ENCODE peak calls at places on chromosome X, in five cellular contexts. One of them, this sample, is unnamed.

GRCh38 chrX:115560978-115561604 is at the start of gene PLS3:
- DNase-seq in anterior cingulate cortex: peak; percentile 79
- DNase-seq in GDM1: no peak
- DNase-seq in lower leg skin: peak; percentile 60
- DNase-seq in colonic mucosa: peak; percentile 84
- DNase-seq in this sample: no peak

GRCh38 chrX:154370300-154370881 is 4.0 kb downstream of the FLNA start:
- DNase-seq in lower leg skin: no peak
- DNase-seq in GDM1: no peak
- DNase-seq in anterior cingulate cortex: no peak
- DNase-seq in colonic mucosa: no peak
- DNase-seq in this sample: no peak

GRCh38 chrX:97740886-97741285 is 857.2 kb downstream of the RPA4 start:
- DNase-seq in colonic mucosa: no peak
- DNase-seq in lower leg skin: no peak
- DNase-seq in anterior cingulate cortex: no peak
- DNase-seq in GDM1: no peak
- DNase-seq in this sample: no peak

GRCh38 chrX:44451056-44451455 is 91.6 kb downstream of the FUNDC1 start:
- DNase-seq in GDM1: no peak
- DNase-seq in colonic mucosa: no peak
- DNase-seq in lower leg skin: no peak
- DNase-seq in anterior cingulate cortex: no peak
- DNase-seq in this sample: no peak

GRCh38 chrX:36534900-36535299 is 473.3 kb upstream of the FAM47C start:
- DNase-seq in GDM1: no peak
- DNase-seq in lower leg skin: no peak
- DNase-seq in anterior cingulate cortex: no peak
- DNase-seq in colonic mucosa: no peak
- DNase-seq in this sample: no peak

GRCh38 chrX:51395807-51396728 is 63.4 kb downstream of the NUDT10 start:
- DNase-seq in colonic mucosa: no peak
- DNase-seq in GDM1: no peak
- DNase-seq in lower leg skin: no peak
- DNase-seq in anterior cingulate cortex: peak; percentile 34
- DNase-seq in this sample: no peak

GRCh38 chrX:140724337-140725105 is 15.0 kb downstream of the LINC00632 start:
- DNase-seq in anterior cingulate cortex: no peak
- DNase-seq in GDM1: no peak
- DNase-seq in colonic mucosa: no peak
- DNase-seq in lower leg skin: no peak
- DNase-seq in this sample: no peak

GRCh38 chrX:41421071-41421729 is 25.9 kb upstream of the NYX start:
- DNase-seq in anterior cingulate cortex: no peak
- DNase-seq in lower leg skin: no peak
- DNase-seq in GDM1: no peak
- DNase-seq in colonic mucosa: no peak
- DNase-seq in this sample: no peak

GRCh38 chrX:149490100-149490499 is 15.0 kb downstream of the IDS start:
- DNase-seq in GDM1: no peak
- DNase-seq in lower leg skin: no peak
- DNase-seq in anterior cingulate cortex: no peak
- DNase-seq in colonic mucosa: no peak
- DNase-seq in this sample: no peak

GRCh38 chrX:9110808-9111207 is 76.9 kb upstream of the FAM9B start:
- DNase-seq in GDM1: no peak
- DNase-seq in lower leg skin: no peak
- DNase-seq in colonic mucosa: no peak
- DNase-seq in anterior cingulate cortex: no peak
- DNase-seq in this sample: no peak

GRCh38 chrX:50469206-50469605 is 1.4 kb downstream of the DGKK start:
- DNase-seq in colonic mucosa: no peak
- DNase-seq in GDM1: no peak
- DNase-seq in anterior cingulate cortex: no peak
- DNase-seq in lower leg skin: no peak
- DNase-seq in this sample: no peak

This sample was measured in HS-5.